ENCODE peak calls at places on chromosomes 3 and 15, in nine cellular contexts. Q is BJ; N is upper lobe of right lung; M is posterior cingulate gyrus; T is activated CD8-positive, alpha-beta memory T cell treated with anti-CD3 and anti-CD28 coated beads, Interleukin-2, amount 50 U/mL, for 48 hours; Z is ACHN; L is fibroblast of mammary gland; F is fibroblast of pulmonary artery; R is ELR. H is an unnamed sample.

GRCh38 chr3:45554001-45554691 is 40.4 kb upstream of the LIMD1 start:
- DNase-seq in Q (no peak), N (no peak), M (no peak), T (no peak), Z (no peak), L (peak; percentile 66), F (peak; percentile 49), R (peak; percentile 27), H (no peak)

GRCh38 chr3:51777985-51778384 is 1.1 kb downstream of the IQCF6 start:
- DNase-seq in Q (no peak), N (peak; percentile 80), M (peak; percentile 29), T (no peak), Z (no peak), L (no peak), F (no peak), R (no peak), H (no peak)

GRCh38 chr15:63291507-63291906 is 14.1 kb downstream of the APH1B start:
- DNase-seq in Q (peak; percentile 82), N (no peak), M (no peak), T (no peak), Z (peak; percentile 23), L (peak; percentile 84), F (peak; percentile 91), R (peak; percentile 81), H (no peak)

GRCh38 chr3:77320514-77320913 is 280.6 kb downstream of the ROBO2 start:
- DNase-seq in Q (no peak), N (no peak), M (no peak), T (no peak), Z (peak; percentile 57), L (peak; percentile 48), F (peak; percentile 68), R (peak; percentile 54), H (no peak)

GRCh38 chr3:71103430-71103881 is 480.1 kb downstream of the FOXP1 start:
- DNase-seq in Q (peak; percentile 93), N (peak; percentile 66), M (no peak), T (no peak), Z (peak; percentile 14), L (peak; percentile 90), F (peak; percentile 69), R (peak; percentile 61), H (no peak)

GRCh38 chr15:90315276-90315982 is 36.7 kb upstream of the ZNF774 start:
- DNase-seq in Q (peak; percentile 44), N (no peak), M (no peak), T (no peak), Z (no peak), L (peak; percentile 95), F (peak; percentile 96), R (peak; percentile 14), H (no peak)

GRCh38 chr3:171234298-171235020 is 207.9 kb upstream of the SLC2A2 start:
- DNase-seq in Q (no peak), N (no peak), M (no peak), T (no peak), Z (no peak), L (no peak), F (no peak), R (no peak), H (no peak)

GRCh38 chr3:107753494-107753893 is 230.7 kb downstream of the BBX start:
- DNase-seq in Q (no peak), N (no peak), M (peak; percentile 55), T (no peak), Z (peak; percentile 54), L (peak; percentile 53), F (peak; percentile 58), R (peak; percentile 62), H (no peak)

GRCh38 chr15:77083381-77084160 is 12.7 kb upstream of the TSPAN3 start:
- DNase-seq in Q (no peak), N (peak; percentile 92), M (peak; percentile 74), T (peak; percentile 80), Z (peak; percentile 92), L (peak; percentile 61), F (peak; percentile 74), R (no peak), H (no peak)

GRCh38 chr3:139522421-139522820 is 17.1 kb downstream of the RBP1 start:
- DNase-seq in Q (no peak), N (no peak), M (no peak), T (no peak), Z (no peak), L (no peak), F (no peak), R (no peak), H (no peak)

GRCh38 chr3:183392166-183393034 is 36.0 kb downstream of the MCF2L2 start:
- DNase-seq in Q (no peak), N (no peak), M (no peak), T (no peak), Z (no peak), L (peak; percentile 49), F (no peak), R (peak; percentile 25), H (no peak)

GRCh38 chr3:113532698-113533533 is 561 bp downstream of the SIDT1 start:
- DNase-seq in Q (no peak), N (no peak), M (no peak), T (peak; percentile 78), Z (no peak), L (no peak), F (no peak), R (peak; percentile 16), H (no peak)

GRCh38 chr15:57334257-57334656 is 42.0 kb upstream of the CGNL1 start:
- DNase-seq in Q (no peak), N (no peak), M (no peak), T (no peak), Z (no peak), L (peak; percentile 21), F (peak; percentile 50), R (peak; percentile 75), H (no peak)

GRCh38 chr15:81023483-81024264 is 23.0 kb downstream of the TLNRD1 start:
- DNase-seq in Q (peak; percentile 50), N (peak; percentile 82), M (peak; percentile 46), T (peak; percentile 65), Z (no peak), L (peak; percentile 92), F (peak; percentile 80), R (peak; percentile 80), H (no peak)

GRCh38 chr15:50794102-50794501 is 28.6 kb upstream of the SPPL2A start:
- DNase-seq in Q (no peak), N (no peak), M (no peak), T (no peak), Z (no peak), L (no peak), F (no peak), R (no peak), H (no peak)

GRCh38 chr3:38004415-38005075 is 14.0 kb downstream of the VILL start:
- DNase-seq in Q (no peak), N (peak; percentile 78), M (peak; percentile 82), T (no peak), Z (peak; percentile 57), L (peak; percentile 66), F (peak; percentile 72), R (peak; percentile 73), H (no peak)

GRCh38 chr3:142117452-142117851 is 31.9 kb downstream of the TFDP2 start:
- DNase-seq in Q (no peak), N (no peak), M (no peak), T (no peak), Z (no peak), L (no peak), F (no peak), R (no peak), H (no peak)

GRCh38 chr3:113676252-113676651 is 20.2 kb downstream of the USF3 start:
- DNase-seq in Q (no peak), N (no peak), M (no peak), T (no peak), Z (no peak), L (no peak), F (no peak), R (no peak), H (no peak)

GRCh38 chr3:195708626-195709481 is 11.9 kb upstream of the MUC20 start:
- DNase-seq in Q (peak; percentile 24), N (no peak), M (no peak), T (no peak), Z (no peak), L (no peak), F (no peak), R (no peak), H (no peak)

GRCh38 chr3:124707667-124708066 is 22.6 kb upstream of the UMPS start:
- DNase-seq in Q (no peak), N (no peak), M (no peak), T (no peak), Z (no peak), L (peak; percentile 92), F (peak; percentile 78), R (peak; percentile 59), H (no peak)

GRCh38 chr15:69074011-69074842 is 59.7 kb downstream of the NOX5 start:
- DNase-seq in Q (no peak), N (peak; percentile 80), M (peak; percentile 36), T (no peak), Z (peak; percentile 62), L (peak; percentile 61), F (peak; percentile 67), R (peak; percentile 73), H (no peak)

GRCh38 chr3:23492057-23492456 is 288.9 kb downstream of the UBE2E2 start:
- DNase-seq in Q (no peak), N (no peak), M (no peak), T (no peak), Z (no peak), L (no peak), F (no peak), R (no peak), H (no peak)

H was measured in CMK.